ENCODE peak calls at places on chromosome 5, in eight cellular contexts. One of them, this sample, is unnamed.
A peak's percentile ranks its signal among the peaks of the same experiment; 100 is the strongest.

GRCh38 chr5:143629871-143630658 is 181.9 kb upstream of the HMHB1 start:
- DNase-seq in stimulated activated CD8-positive, alpha-beta memory T cell treated with anti-CD3 and anti-CD28 coated beads, Interleukin-2, amount 100 ng/mL, for 1 hour: no peak
- DNase-seq in SJSA1: peak; percentile 66
- DNase-seq in activated T-cell treated with anti-CD3 and anti-CD28 coated beads, Interleukin-2, amount 50 U/mL, for 4 hours: no peak
- DNase-seq in foreskin fibroblast: peak; percentile 73
- DNase-seq in stimulated activated CD4-positive, alpha-beta T cell treated with anti-CD3 and anti-CD28 coated beads, Interleukin-4, amount 100 ng/mL, for 4 hours: no peak
- DNase-seq in NCI-H2029 treated with DMSO at 0.1 percent for 48 hours: no peak
- DNase-seq in HuH-7.5: no peak
- DNase-seq in this sample: no peak

GRCh38 chr5:125148706-125149105 is 402.3 kb upstream of the ZNF608 start:
- DNase-seq in foreskin fibroblast: peak; percentile 64
- DNase-seq in stimulated activated CD4-positive, alpha-beta T cell treated with anti-CD3 and anti-CD28 coated beads, Interleukin-4, amount 100 ng/mL, for 4 hours: no peak
- DNase-seq in activated T-cell treated with anti-CD3 and anti-CD28 coated beads, Interleukin-2, amount 50 U/mL, for 4 hours: no peak
- DNase-seq in SJSA1: no peak
- DNase-seq in HuH-7.5: no peak
- DNase-seq in NCI-H2029 treated with DMSO at 0.1 percent for 48 hours: no peak
- DNase-seq in stimulated activated CD8-positive, alpha-beta memory T cell treated with anti-CD3 and anti-CD28 coated beads, Interleukin-2, amount 100 ng/mL, for 1 hour: no peak
- DNase-seq in this sample: no peak

GRCh38 chr5:81228084-81228483 is 5.0 kb upstream of the CKMT2 start:
- DNase-seq in foreskin fibroblast: no peak
- DNase-seq in activated T-cell treated with anti-CD3 and anti-CD28 coated beads, Interleukin-2, amount 50 U/mL, for 4 hours: no peak
- DNase-seq in NCI-H2029 treated with DMSO at 0.1 percent for 48 hours: no peak
- DNase-seq in stimulated activated CD8-positive, alpha-beta memory T cell treated with anti-CD3 and anti-CD28 coated beads, Interleukin-2, amount 100 ng/mL, for 1 hour: no peak
- DNase-seq in HuH-7.5: no peak
- DNase-seq in SJSA1: no peak
- DNase-seq in stimulated activated CD4-positive, alpha-beta T cell treated with anti-CD3 and anti-CD28 coated beads, Interleukin-4, amount 100 ng/mL, for 4 hours: no peak
- DNase-seq in this sample: no peak

GRCh38 chr5:99104538-99105132 is 175.8 kb upstream of the CHD1 start:
- DNase-seq in foreskin fibroblast: peak; percentile 49
- DNase-seq in HuH-7.5: no peak
- DNase-seq in stimulated activated CD8-positive, alpha-beta memory T cell treated with anti-CD3 and anti-CD28 coated beads, Interleukin-2, amount 100 ng/mL, for 1 hour: no peak
- DNase-seq in activated T-cell treated with anti-CD3 and anti-CD28 coated beads, Interleukin-2, amount 50 U/mL, for 4 hours: no peak
- DNase-seq in SJSA1: peak; percentile 26
- DNase-seq in NCI-H2029 treated with DMSO at 0.1 percent for 48 hours: peak; percentile 54
- DNase-seq in stimulated activated CD4-positive, alpha-beta T cell treated with anti-CD3 and anti-CD28 coated beads, Interleukin-4, amount 100 ng/mL, for 4 hours: no peak
- DNase-seq in this sample: no peak

GRCh38 chr5:127400946-127401670 is 110.5 kb downstream of the MEGF10 start:
- DNase-seq in stimulated activated CD8-positive, alpha-beta memory T cell treated with anti-CD3 and anti-CD28 coated beads, Interleukin-2, amount 100 ng/mL, for 1 hour: no peak
- DNase-seq in foreskin fibroblast: peak; percentile 28
- DNase-seq in activated T-cell treated with anti-CD3 and anti-CD28 coated beads, Interleukin-2, amount 50 U/mL, for 4 hours: no peak
- DNase-seq in SJSA1: no peak
- DNase-seq in stimulated activated CD4-positive, alpha-beta T cell treated with anti-CD3 and anti-CD28 coated beads, Interleukin-4, amount 100 ng/mL, for 4 hours: no peak
- DNase-seq in HuH-7.5: no peak
- DNase-seq in NCI-H2029 treated with DMSO at 0.1 percent for 48 hours: no peak
- DNase-seq in this sample: no peak

GRCh38 chr5:17154211-17154996 is 63.0 kb upstream of the BASP1 start:
- DNase-seq in stimulated activated CD4-positive, alpha-beta T cell treated with anti-CD3 and anti-CD28 coated beads, Interleukin-4, amount 100 ng/mL, for 4 hours: no peak
- DNase-seq in foreskin fibroblast: peak; percentile 70
- DNase-seq in HuH-7.5: no peak
- DNase-seq in stimulated activated CD8-positive, alpha-beta memory T cell treated with anti-CD3 and anti-CD28 coated beads, Interleukin-2, amount 100 ng/mL, for 1 hour: no peak
- DNase-seq in NCI-H2029 treated with DMSO at 0.1 percent for 48 hours: no peak
- DNase-seq in activated T-cell treated with anti-CD3 and anti-CD28 coated beads, Interleukin-2, amount 50 U/mL, for 4 hours: no peak
- DNase-seq in SJSA1: peak; percentile 91
- DNase-seq in this sample: no peak

GRCh38 chr5:169694221-169694620 is 57.1 kb downstream of the DOCK2 start:
- DNase-seq in foreskin fibroblast: no peak
- DNase-seq in stimulated activated CD4-positive, alpha-beta T cell treated with anti-CD3 and anti-CD28 coated beads, Interleukin-4, amount 100 ng/mL, for 4 hours: no peak
- DNase-seq in stimulated activated CD8-positive, alpha-beta memory T cell treated with anti-CD3 and anti-CD28 coated beads, Interleukin-2, amount 100 ng/mL, for 1 hour: no peak
- DNase-seq in activated T-cell treated with anti-CD3 and anti-CD28 coated beads, Interleukin-2, amount 50 U/mL, for 4 hours: no peak
- DNase-seq in HuH-7.5: no peak
- DNase-seq in SJSA1: no peak
- DNase-seq in NCI-H2029 treated with DMSO at 0.1 percent for 48 hours: no peak
- DNase-seq in this sample: no peak

GRCh38 chr5:89901983-89902382 is 507.6 kb downstream of the CETN3 start:
- DNase-seq in activated T-cell treated with anti-CD3 and anti-CD28 coated beads, Interleukin-2, amount 50 U/mL, for 4 hours: no peak
- DNase-seq in HuH-7.5: no peak
- DNase-seq in NCI-H2029 treated with DMSO at 0.1 percent for 48 hours: peak; percentile 25
- DNase-seq in stimulated activated CD8-positive, alpha-beta memory T cell treated with anti-CD3 and anti-CD28 coated beads, Interleukin-2, amount 100 ng/mL, for 1 hour: no peak
- DNase-seq in foreskin fibroblast: no peak
- DNase-seq in SJSA1: no peak
- DNase-seq in stimulated activated CD4-positive, alpha-beta T cell treated with anti-CD3 and anti-CD28 coated beads, Interleukin-4, amount 100 ng/mL, for 4 hours: no peak
- DNase-seq in this sample: no peak

GRCh38 chr5:112240011-112240410 is 179.1 kb downstream of the EPB41L4A start:
- DNase-seq in activated T-cell treated with anti-CD3 and anti-CD28 coated beads, Interleukin-2, amount 50 U/mL, for 4 hours: no peak
- DNase-seq in NCI-H2029 treated with DMSO at 0.1 percent for 48 hours: no peak
- DNase-seq in foreskin fibroblast: no peak
- DNase-seq in stimulated activated CD4-positive, alpha-beta T cell treated with anti-CD3 and anti-CD28 coated beads, Interleukin-4, amount 100 ng/mL, for 4 hours: no peak
- DNase-seq in stimulated activated CD8-positive, alpha-beta memory T cell treated with anti-CD3 and anti-CD28 coated beads, Interleukin-2, amount 100 ng/mL, for 1 hour: no peak
- DNase-seq in SJSA1: no peak
- DNase-seq in HuH-7.5: no peak
- DNase-seq in this sample: no peak